ENCODE peak calls at places on chromosomes 11 and 22, in ten cellular contexts. One of them, this sample, is unnamed.
A peak's percentile ranks its signal among the peaks of the same experiment; 100 is the strongest.

GRCh38 chr22:37379085-37379484 is 48.2 kb downstream of the ELFN2 start:
- DNase-seq in cardiac fibroblast: no peak
- DNase-seq in H9: no peak
- DNase-seq in LHCN-M2: peak; percentile 11
- DNase-seq in activated naive CD4-positive, alpha-beta T cell: no peak
- DNase-seq in H7: no peak
- DNase-seq in NCI-H1092 treated with DMSO at 0.1 percent for 48 hours: no peak
- DNase-seq in SHP77 treated with DMSO at 0.1 percent for 48 hours: no peak
- DNase-seq in activated CD8-positive, alpha-beta T cell treated with anti-CD3 and anti-CD28 coated beads for 36 hours: no peak
- DNase-seq in activated T-cell treated with anti-CD3 and anti-CD28 coated beads, Interleukin-2, amount 50 U/mL, for 72 hours: no peak
- DNase-seq in this sample: no peak

GRCh38 chr11:111081021-111081511 is 164.5 kb upstream of the POU2AF2 start:
- DNase-seq in SHP77 treated with DMSO at 0.1 percent for 48 hours: no peak
- DNase-seq in cardiac fibroblast: peak; percentile 15
- DNase-seq in H9: no peak
- DNase-seq in activated T-cell treated with anti-CD3 and anti-CD28 coated beads, Interleukin-2, amount 50 U/mL, for 72 hours: no peak
- DNase-seq in H7: no peak
- DNase-seq in LHCN-M2: no peak
- DNase-seq in activated CD8-positive, alpha-beta T cell treated with anti-CD3 and anti-CD28 coated beads for 36 hours: no peak
- DNase-seq in activated naive CD4-positive, alpha-beta T cell: no peak
- DNase-seq in NCI-H1092 treated with DMSO at 0.1 percent for 48 hours: peak; percentile 63
- DNase-seq in this sample: no peak

GRCh38 chr11:92070026-92070889 is 154.4 kb upstream of the FAT3 start:
- DNase-seq in activated CD8-positive, alpha-beta T cell treated with anti-CD3 and anti-CD28 coated beads for 36 hours: no peak
- DNase-seq in activated naive CD4-positive, alpha-beta T cell: no peak
- DNase-seq in activated T-cell treated with anti-CD3 and anti-CD28 coated beads, Interleukin-2, amount 50 U/mL, for 72 hours: no peak
- DNase-seq in NCI-H1092 treated with DMSO at 0.1 percent for 48 hours: no peak
- DNase-seq in H9: no peak
- DNase-seq in SHP77 treated with DMSO at 0.1 percent for 48 hours: no peak
- DNase-seq in LHCN-M2: no peak
- DNase-seq in cardiac fibroblast: peak; percentile 12
- DNase-seq in H7: peak; percentile 9
- DNase-seq in this sample: no peak

GRCh38 chr11:86805873-86806310 is 5.5 kb downstream of the PRSS23 start:
- DNase-seq in H9: no peak
- DNase-seq in LHCN-M2: peak; percentile 33
- DNase-seq in cardiac fibroblast: no peak
- DNase-seq in activated naive CD4-positive, alpha-beta T cell: no peak
- DNase-seq in activated CD8-positive, alpha-beta T cell treated with anti-CD3 and anti-CD28 coated beads for 36 hours: peak; percentile 66
- DNase-seq in NCI-H1092 treated with DMSO at 0.1 percent for 48 hours: no peak
- DNase-seq in H7: no peak
- DNase-seq in activated T-cell treated with anti-CD3 and anti-CD28 coated beads, Interleukin-2, amount 50 U/mL, for 72 hours: peak; percentile 65
- DNase-seq in SHP77 treated with DMSO at 0.1 percent for 48 hours: no peak
- DNase-seq in this sample: no peak

GRCh38 chr11:114064216-114064615 is 4.7 kb downstream of the ZBTB16 start:
- DNase-seq in SHP77 treated with DMSO at 0.1 percent for 48 hours: no peak
- DNase-seq in LHCN-M2: no peak
- DNase-seq in activated CD8-positive, alpha-beta T cell treated with anti-CD3 and anti-CD28 coated beads for 36 hours: no peak
- DNase-seq in NCI-H1092 treated with DMSO at 0.1 percent for 48 hours: no peak
- DNase-seq in activated T-cell treated with anti-CD3 and anti-CD28 coated beads, Interleukin-2, amount 50 U/mL, for 72 hours: no peak
- DNase-seq in H7: no peak
- DNase-seq in cardiac fibroblast: no peak
- DNase-seq in activated naive CD4-positive, alpha-beta T cell: no peak
- DNase-seq in H9: no peak
- DNase-seq in this sample: no peak

GRCh38 chr11:88315981-88316441 is 21.5 kb downstream of the CTSC start:
- DNase-seq in activated CD8-positive, alpha-beta T cell treated with anti-CD3 and anti-CD28 coated beads for 36 hours: no peak
- DNase-seq in activated naive CD4-positive, alpha-beta T cell: no peak
- DNase-seq in SHP77 treated with DMSO at 0.1 percent for 48 hours: no peak
- DNase-seq in cardiac fibroblast: no peak
- DNase-seq in NCI-H1092 treated with DMSO at 0.1 percent for 48 hours: no peak
- DNase-seq in H7: no peak
- DNase-seq in H9: no peak
- DNase-seq in activated T-cell treated with anti-CD3 and anti-CD28 coated beads, Interleukin-2, amount 50 U/mL, for 72 hours: no peak
- DNase-seq in LHCN-M2: no peak
- DNase-seq in this sample: no peak

GRCh38 chr11:96147913-96148312 is 195.1 kb downstream of the MAML2 start:
- DNase-seq in activated naive CD4-positive, alpha-beta T cell: no peak
- DNase-seq in H7: no peak
- DNase-seq in activated T-cell treated with anti-CD3 and anti-CD28 coated beads, Interleukin-2, amount 50 U/mL, for 72 hours: no peak
- DNase-seq in SHP77 treated with DMSO at 0.1 percent for 48 hours: no peak
- DNase-seq in cardiac fibroblast: no peak
- DNase-seq in NCI-H1092 treated with DMSO at 0.1 percent for 48 hours: no peak
- DNase-seq in activated CD8-positive, alpha-beta T cell treated with anti-CD3 and anti-CD28 coated beads for 36 hours: no peak
- DNase-seq in H9: no peak
- DNase-seq in LHCN-M2: no peak
- DNase-seq in this sample: no peak

GRCh38 chr11:16086229-16086628 is 270.1 kb downstream of the SOX6 start:
- DNase-seq in activated CD8-positive, alpha-beta T cell treated with anti-CD3 and anti-CD28 coated beads for 36 hours: no peak
- DNase-seq in activated T-cell treated with anti-CD3 and anti-CD28 coated beads, Interleukin-2, amount 50 U/mL, for 72 hours: no peak
- DNase-seq in NCI-H1092 treated with DMSO at 0.1 percent for 48 hours: no peak
- DNase-seq in SHP77 treated with DMSO at 0.1 percent for 48 hours: no peak
- DNase-seq in H9: no peak
- DNase-seq in LHCN-M2: no peak
- DNase-seq in cardiac fibroblast: no peak
- DNase-seq in activated naive CD4-positive, alpha-beta T cell: no peak
- DNase-seq in H7: no peak
- DNase-seq in this sample: no peak

GRCh38 chr22:28783786-28784671 is 11.5 kb downstream of the CCDC117 start:
- DNase-seq in NCI-H1092 treated with DMSO at 0.1 percent for 48 hours: no peak
- DNase-seq in SHP77 treated with DMSO at 0.1 percent for 48 hours: no peak
- DNase-seq in LHCN-M2: no peak
- DNase-seq in H9: no peak
- DNase-seq in cardiac fibroblast: no peak
- DNase-seq in activated naive CD4-positive, alpha-beta T cell: no peak
- DNase-seq in activated T-cell treated with anti-CD3 and anti-CD28 coated beads, Interleukin-2, amount 50 U/mL, for 72 hours: no peak
- DNase-seq in H7: no peak
- DNase-seq in activated CD8-positive, alpha-beta T cell treated with anti-CD3 and anti-CD28 coated beads for 36 hours: no peak
- DNase-seq in this sample: no peak

GRCh38 chr22:49449811-49450386 is 377.8 kb downstream of the BRD1 start:
- DNase-seq in cardiac fibroblast: no peak
- DNase-seq in NCI-H1092 treated with DMSO at 0.1 percent for 48 hours: no peak
- DNase-seq in activated T-cell treated with anti-CD3 and anti-CD28 coated beads, Interleukin-2, amount 50 U/mL, for 72 hours: no peak
- DNase-seq in activated CD8-positive, alpha-beta T cell treated with anti-CD3 and anti-CD28 coated beads for 36 hours: no peak
- DNase-seq in LHCN-M2: no peak
- DNase-seq in H7: peak; percentile 84
- DNase-seq in activated naive CD4-positive, alpha-beta T cell: no peak
- DNase-seq in SHP77 treated with DMSO at 0.1 percent for 48 hours: no peak
- DNase-seq in H9: peak; percentile 49
- DNase-seq in this sample: no peak

GRCh38 chr11:126280595-126280994 is 2.3 kb upstream of the TIRAP start:
- DNase-seq in SHP77 treated with DMSO at 0.1 percent for 48 hours: no peak
- DNase-seq in H9: no peak
- DNase-seq in NCI-H1092 treated with DMSO at 0.1 percent for 48 hours: no peak
- DNase-seq in activated CD8-positive, alpha-beta T cell treated with anti-CD3 and anti-CD28 coated beads for 36 hours: no peak
- DNase-seq in H7: no peak
- DNase-seq in cardiac fibroblast: no peak
- DNase-seq in activated naive CD4-positive, alpha-beta T cell: no peak
- DNase-seq in LHCN-M2: no peak
- DNase-seq in activated T-cell treated with anti-CD3 and anti-CD28 coated beads, Interleukin-2, amount 50 U/mL, for 72 hours: no peak
- DNase-seq in this sample: no peak

GRCh38 chr11:100353083-100353482 is 334.0 kb upstream of the ARHGAP42 start:
- DNase-seq in activated T-cell treated with anti-CD3 and anti-CD28 coated beads, Interleukin-2, amount 50 U/mL, for 72 hours: no peak
- DNase-seq in LHCN-M2: no peak
- DNase-seq in H9: no peak
- DNase-seq in H7: no peak
- DNase-seq in cardiac fibroblast: no peak
- DNase-seq in activated naive CD4-positive, alpha-beta T cell: no peak
- DNase-seq in SHP77 treated with DMSO at 0.1 percent for 48 hours: no peak
- DNase-seq in NCI-H1092 treated with DMSO at 0.1 percent for 48 hours: no peak
- DNase-seq in activated CD8-positive, alpha-beta T cell treated with anti-CD3 and anti-CD28 coated beads for 36 hours: no peak
- DNase-seq in this sample: no peak

GRCh38 chr11:11916981-11917399 is 75.2 kb downstream of the USP47 start:
- DNase-seq in SHP77 treated with DMSO at 0.1 percent for 48 hours: no peak
- DNase-seq in activated T-cell treated with anti-CD3 and anti-CD28 coated beads, Interleukin-2, amount 50 U/mL, for 72 hours: no peak
- DNase-seq in activated naive CD4-positive, alpha-beta T cell: no peak
- DNase-seq in activated CD8-positive, alpha-beta T cell treated with anti-CD3 and anti-CD28 coated beads for 36 hours: no peak
- DNase-seq in NCI-H1092 treated with DMSO at 0.1 percent for 48 hours: no peak
- DNase-seq in cardiac fibroblast: peak; percentile 89
- DNase-seq in H7: no peak
- DNase-seq in LHCN-M2: peak; percentile 88
- DNase-seq in H9: no peak
- DNase-seq in this sample: no peak

GRCh38 chr11:72742522-72743320 is 9.5 kb downstream of the ARAP1 start:
- DNase-seq in activated CD8-positive, alpha-beta T cell treated with anti-CD3 and anti-CD28 coated beads for 36 hours: no peak
- DNase-seq in activated T-cell treated with anti-CD3 and anti-CD28 coated beads, Interleukin-2, amount 50 U/mL, for 72 hours: no peak
- DNase-seq in LHCN-M2: no peak
- DNase-seq in SHP77 treated with DMSO at 0.1 percent for 48 hours: no peak
- DNase-seq in activated naive CD4-positive, alpha-beta T cell: no peak
- DNase-seq in cardiac fibroblast: no peak
- DNase-seq in H9: no peak
- DNase-seq in NCI-H1092 treated with DMSO at 0.1 percent for 48 hours: no peak
- DNase-seq in H7: no peak
- DNase-seq in this sample: no peak

GRCh38 chr22:46792841-46793261 is 30.4 kb downstream of the TBC1D22A start:
- DNase-seq in SHP77 treated with DMSO at 0.1 percent for 48 hours: no peak
- DNase-seq in H7: no peak
- DNase-seq in LHCN-M2: no peak
- DNase-seq in activated CD8-positive, alpha-beta T cell treated with anti-CD3 and anti-CD28 coated beads for 36 hours: no peak
- DNase-seq in cardiac fibroblast: no peak
- DNase-seq in H9: no peak
- DNase-seq in NCI-H1092 treated with DMSO at 0.1 percent for 48 hours: no peak
- DNase-seq in activated T-cell treated with anti-CD3 and anti-CD28 coated beads, Interleukin-2, amount 50 U/mL, for 72 hours: no peak
- DNase-seq in activated naive CD4-positive, alpha-beta T cell: no peak
- DNase-seq in this sample: no peak

GRCh38 chr11:67504950-67505561 is at the start of gene PITPNM1:
- DNase-seq in NCI-H1092 treated with DMSO at 0.1 percent for 48 hours: peak; percentile 7
- DNase-seq in activated CD8-positive, alpha-beta T cell treated with anti-CD3 and anti-CD28 coated beads for 36 hours: peak; percentile 78
- DNase-seq in SHP77 treated with DMSO at 0.1 percent for 48 hours: no peak
- DNase-seq in H9: peak; percentile 76
- DNase-seq in activated naive CD4-positive, alpha-beta T cell: peak; percentile 35
- DNase-seq in H7: peak; percentile 97
- DNase-seq in cardiac fibroblast: peak; percentile 70
- DNase-seq in activated T-cell treated with anti-CD3 and anti-CD28 coated beads, Interleukin-2, amount 50 U/mL, for 72 hours: peak; percentile 91
- DNase-seq in LHCN-M2: peak; percentile 35
- DNase-seq in this sample: peak; percentile 12

GRCh38 chr22:22753526-22754267 is 109.3 kb downstream of the GGTLC2 start:
- DNase-seq in activated CD8-positive, alpha-beta T cell treated with anti-CD3 and anti-CD28 coated beads for 36 hours: peak; percentile 89
- DNase-seq in H9: peak; percentile 86
- DNase-seq in activated T-cell treated with anti-CD3 and anti-CD28 coated beads, Interleukin-2, amount 50 U/mL, for 72 hours: peak; percentile 82
- DNase-seq in LHCN-M2: no peak
- DNase-seq in NCI-H1092 treated with DMSO at 0.1 percent for 48 hours: peak; percentile 36
- DNase-seq in cardiac fibroblast: peak; percentile 42
- DNase-seq in activated naive CD4-positive, alpha-beta T cell: peak; percentile 63
- DNase-seq in SHP77 treated with DMSO at 0.1 percent for 48 hours: no peak
- DNase-seq in H7: peak; percentile 91
- DNase-seq in this sample: peak; percentile 25

GRCh38 chr22:41367039-41367679 is 14.6 kb upstream of the TEF start:
- DNase-seq in NCI-H1092 treated with DMSO at 0.1 percent for 48 hours: peak; percentile 92
- DNase-seq in activated T-cell treated with anti-CD3 and anti-CD28 coated beads, Interleukin-2, amount 50 U/mL, for 72 hours: no peak
- DNase-seq in activated naive CD4-positive, alpha-beta T cell: no peak
- DNase-seq in cardiac fibroblast: peak; percentile 99
- DNase-seq in H9: peak; percentile 79
- DNase-seq in LHCN-M2: peak; percentile 91
- DNase-seq in SHP77 treated with DMSO at 0.1 percent for 48 hours: peak; percentile 97
- DNase-seq in H7: peak; percentile 88
- DNase-seq in activated CD8-positive, alpha-beta T cell treated with anti-CD3 and anti-CD28 coated beads for 36 hours: peak; percentile 18
- DNase-seq in this sample: peak; percentile 79

GRCh38 chr11:73384871-73385692 is 8.9 kb downstream of the RELT start:
- DNase-seq in activated naive CD4-positive, alpha-beta T cell: no peak
- DNase-seq in H9: no peak
- DNase-seq in NCI-H1092 treated with DMSO at 0.1 percent for 48 hours: no peak
- DNase-seq in cardiac fibroblast: no peak
- DNase-seq in activated T-cell treated with anti-CD3 and anti-CD28 coated beads, Interleukin-2, amount 50 U/mL, for 72 hours: peak; percentile 33
- DNase-seq in activated CD8-positive, alpha-beta T cell treated with anti-CD3 and anti-CD28 coated beads for 36 hours: peak; percentile 67
- DNase-seq in LHCN-M2: no peak
- DNase-seq in H7: no peak
- DNase-seq in SHP77 treated with DMSO at 0.1 percent for 48 hours: no peak
- DNase-seq in this sample: no peak

GRCh38 chr22:46894851-46895640 is 132.6 kb downstream of the TBC1D22A start:
- DNase-seq in activated CD8-positive, alpha-beta T cell treated with anti-CD3 and anti-CD28 coated beads for 36 hours: no peak
- DNase-seq in cardiac fibroblast: no peak
- DNase-seq in LHCN-M2: no peak
- DNase-seq in activated naive CD4-positive, alpha-beta T cell: no peak
- DNase-seq in activated T-cell treated with anti-CD3 and anti-CD28 coated beads, Interleukin-2, amount 50 U/mL, for 72 hours: no peak
- DNase-seq in NCI-H1092 treated with DMSO at 0.1 percent for 48 hours: no peak
- DNase-seq in H7: no peak
- DNase-seq in H9: no peak
- DNase-seq in SHP77 treated with DMSO at 0.1 percent for 48 hours: no peak
- DNase-seq in this sample: no peak

GRCh38 chr11:115632061-115632460 is 127.8 kb upstream of the CADM1 start:
- DNase-seq in NCI-H1092 treated with DMSO at 0.1 percent for 48 hours: no peak
- DNase-seq in activated naive CD4-positive, alpha-beta T cell: no peak
- DNase-seq in SHP77 treated with DMSO at 0.1 percent for 48 hours: no peak
- DNase-seq in cardiac fibroblast: no peak
- DNase-seq in LHCN-M2: no peak
- DNase-seq in activated T-cell treated with anti-CD3 and anti-CD28 coated beads, Interleukin-2, amount 50 U/mL, for 72 hours: no peak
- DNase-seq in H9: no peak
- DNase-seq in H7: no peak
- DNase-seq in activated CD8-positive, alpha-beta T cell treated with anti-CD3 and anti-CD28 coated beads for 36 hours: no peak
- DNase-seq in this sample: no peak

GRCh38 chr22:50059185-50059880 is 1.2 kb upstream of the TTLL8 start:
- DNase-seq in activated CD8-positive, alpha-beta T cell treated with anti-CD3 and anti-CD28 coated beads for 36 hours: no peak
- DNase-seq in H7: peak; percentile 98
- DNase-seq in NCI-H1092 treated with DMSO at 0.1 percent for 48 hours: no peak
- DNase-seq in activated naive CD4-positive, alpha-beta T cell: no peak
- DNase-seq in H9: peak; percentile 74
- DNase-seq in LHCN-M2: peak; percentile 17
- DNase-seq in activated T-cell treated with anti-CD3 and anti-CD28 coated beads, Interleukin-2, amount 50 U/mL, for 72 hours: no peak
- DNase-seq in cardiac fibroblast: peak; percentile 58
- DNase-seq in SHP77 treated with DMSO at 0.1 percent for 48 hours: no peak
- DNase-seq in this sample: peak; percentile 33

GRCh38 chr11:124839051-124839971 is 25.9 kb upstream of the ROBO3 start:
- DNase-seq in cardiac fibroblast: no peak
- DNase-seq in LHCN-M2: no peak
- DNase-seq in activated naive CD4-positive, alpha-beta T cell: no peak
- DNase-seq in SHP77 treated with DMSO at 0.1 percent for 48 hours: no peak
- DNase-seq in H9: peak; percentile 55
- DNase-seq in NCI-H1092 treated with DMSO at 0.1 percent for 48 hours: peak; percentile 41
- DNase-seq in H7: peak; percentile 84
- DNase-seq in activated T-cell treated with anti-CD3 and anti-CD28 coated beads, Interleukin-2, amount 50 U/mL, for 72 hours: peak; percentile 12
- DNase-seq in activated CD8-positive, alpha-beta T cell treated with anti-CD3 and anti-CD28 coated beads for 36 hours: peak; percentile 29
- DNase-seq in this sample: no peak

GRCh38 chr11:92206441-92206840 is 18.2 kb upstream of the FAT3 start:
- DNase-seq in H7: no peak
- DNase-seq in activated T-cell treated with anti-CD3 and anti-CD28 coated beads, Interleukin-2, amount 50 U/mL, for 72 hours: no peak
- DNase-seq in NCI-H1092 treated with DMSO at 0.1 percent for 48 hours: no peak
- DNase-seq in cardiac fibroblast: no peak
- DNase-seq in H9: no peak
- DNase-seq in activated CD8-positive, alpha-beta T cell treated with anti-CD3 and anti-CD28 coated beads for 36 hours: no peak
- DNase-seq in SHP77 treated with DMSO at 0.1 percent for 48 hours: no peak
- DNase-seq in activated naive CD4-positive, alpha-beta T cell: no peak
- DNase-seq in LHCN-M2: no peak
- DNase-seq in this sample: no peak

GRCh38 chr11:58188770-58189169 is at the start of gene OR9Q2:
- DNase-seq in SHP77 treated with DMSO at 0.1 percent for 48 hours: no peak
- DNase-seq in activated naive CD4-positive, alpha-beta T cell: no peak
- DNase-seq in activated T-cell treated with anti-CD3 and anti-CD28 coated beads, Interleukin-2, amount 50 U/mL, for 72 hours: no peak
- DNase-seq in activated CD8-positive, alpha-beta T cell treated with anti-CD3 and anti-CD28 coated beads for 36 hours: no peak
- DNase-seq in LHCN-M2: no peak
- DNase-seq in NCI-H1092 treated with DMSO at 0.1 percent for 48 hours: no peak
- DNase-seq in cardiac fibroblast: no peak
- DNase-seq in H7: no peak
- DNase-seq in H9: no peak
- DNase-seq in this sample: no peak

GRCh38 chr11:1870326-1870696 is 17.4 kb downstream of the LSP1 start:
- DNase-seq in NCI-H1092 treated with DMSO at 0.1 percent for 48 hours: no peak
- DNase-seq in H9: no peak
- DNase-seq in H7: no peak
- DNase-seq in activated CD8-positive, alpha-beta T cell treated with anti-CD3 and anti-CD28 coated beads for 36 hours: no peak
- DNase-seq in activated T-cell treated with anti-CD3 and anti-CD28 coated beads, Interleukin-2, amount 50 U/mL, for 72 hours: no peak
- DNase-seq in LHCN-M2: no peak
- DNase-seq in SHP77 treated with DMSO at 0.1 percent for 48 hours: no peak
- DNase-seq in cardiac fibroblast: no peak
- DNase-seq in activated naive CD4-positive, alpha-beta T cell: no peak
- DNase-seq in this sample: no peak

GRCh38 chr11:47441421-47441820 is 7.5 kb downstream of the RAPSN start:
- DNase-seq in NCI-H1092 treated with DMSO at 0.1 percent for 48 hours: no peak
- DNase-seq in activated naive CD4-positive, alpha-beta T cell: no peak
- DNase-seq in SHP77 treated with DMSO at 0.1 percent for 48 hours: no peak
- DNase-seq in LHCN-M2: no peak
- DNase-seq in activated T-cell treated with anti-CD3 and anti-CD28 coated beads, Interleukin-2, amount 50 U/mL, for 72 hours: no peak
- DNase-seq in cardiac fibroblast: no peak
- DNase-seq in H7: no peak
- DNase-seq in activated CD8-positive, alpha-beta T cell treated with anti-CD3 and anti-CD28 coated beads for 36 hours: no peak
- DNase-seq in H9: no peak
- DNase-seq in this sample: no peak

GRCh38 chr22:19868333-19868732 is 13.7 kb upstream of the GNB1L start:
- DNase-seq in activated T-cell treated with anti-CD3 and anti-CD28 coated beads, Interleukin-2, amount 50 U/mL, for 72 hours: no peak
- DNase-seq in LHCN-M2: no peak
- DNase-seq in activated naive CD4-positive, alpha-beta T cell: no peak
- DNase-seq in activated CD8-positive, alpha-beta T cell treated with anti-CD3 and anti-CD28 coated beads for 36 hours: no peak
- DNase-seq in H7: peak; percentile 39
- DNase-seq in SHP77 treated with DMSO at 0.1 percent for 48 hours: no peak
- DNase-seq in cardiac fibroblast: no peak
- DNase-seq in H9: peak; percentile 26
- DNase-seq in NCI-H1092 treated with DMSO at 0.1 percent for 48 hours: no peak
- DNase-seq in this sample: no peak